ENCODE peak calls at places on chromosomes 11 and 22, in four cellular contexts. C is non-pigmented ciliary epithelial cell, B is Peyer's patch, M is heart right ventricle. I is an unnamed sample.

GRCh38 chr11:17548444-17548843 is 1.4 kb downstream of the OTOG start:
- DNase-seq in C (no peak), B (no peak), M (no peak), I (no peak)

GRCh38 chr11:109946322-109946846 is 146.8 kb upstream of the ZC3H12C start:
- DNase-seq in C (peak; percentile 93), B (peak; percentile 93), M (peak; percentile 74), I (peak; percentile 94)

GRCh38 chr11:38718049-38718448 is 2120.0 kb upstream of the RAG2 start:
- DNase-seq in C (no peak), B (no peak), M (no peak), I (peak; percentile 17)

GRCh38 chr22:42857845-42858481 is 890 bp upstream of the ARFGAP3 start:
- DNase-seq in C (no peak), B (no peak), M (no peak), I (no peak)

GRCh38 chr22:41833369-41834004 is 582 bp downstream of the SREBF2 start:
- DNase-seq in C (no peak), B (peak; percentile 73), M (peak; percentile 44), I (peak; percentile 17)

GRCh38 chr11:17839973-17840611 is 105.5 kb downstream of the KCNC1 start:
- DNase-seq in C (no peak), B (no peak), M (no peak), I (peak; percentile 61)

GRCh38 chr11:3808846-3809623 is 675 bp downstream of the PGAP2 start:
- DNase-seq in C (no peak), B (peak; percentile 80), M (no peak), I (peak; percentile 49)

GRCh38 chr11:122097419-122098001 is 18.5 kb downstream of the BLID start:
- DNase-seq in C (no peak), B (no peak), M (no peak), I (peak; percentile 66)

GRCh38 chr11:77590194-77590591 is 440 bp downstream of the AQP11 start:
- DNase-seq in C (no peak), B (peak; percentile 65), M (peak; percentile 30), I (peak; percentile 10)

GRCh38 chr11:83158965-83159900 is 2.3 kb downstream of the PCF11 start:
- DNase-seq in C (no peak), B (no peak), M (no peak), I (no peak)

GRCh38 chr11:63510360-63511130 is 4.7 kb downstream of the LGALS12 start:
- DNase-seq in C (no peak), B (no peak), M (no peak), I (peak; percentile 93)

GRCh38 chr22:47165998-47166397 is 403.5 kb downstream of the TBC1D22A start:
- DNase-seq in C (no peak), B (peak; percentile 26), M (no peak), I (no peak)

GRCh38 chr11:11722861-11723260 is 101.1 kb upstream of the GALNT18 start:
- DNase-seq in C (no peak), B (no peak), M (no peak), I (no peak)

GRCh38 chr11:46559815-46560214 is 34.0 kb downstream of the AMBRA1 start:
- DNase-seq in C (no peak), B (no peak), M (no peak), I (no peak)

GRCh38 chr11:19316434-19316833 is 75.7 kb upstream of the E2F8 start:
- DNase-seq in C (no peak), B (no peak), M (peak; percentile 42), I (no peak)

GRCh38 chr22:28801845-28802594 is 1.7 kb upstream of the XBP1 start:
- DNase-seq in C (no peak), B (peak; percentile 63), M (no peak), I (no peak)

GRCh38 chr11:95360382-95360781 is 129.4 kb upstream of the SESN3 start:
- DNase-seq in C (no peak), B (no peak), M (no peak), I (no peak)

GRCh38 chr11:28615542-28615941 is 507.4 kb downstream of the METTL15 start:
- DNase-seq in C (no peak), B (no peak), M (no peak), I (peak; percentile 68)

GRCh38 chr22:44678980-44679647 is 22.9 kb upstream of the PRR5 start:
- DNase-seq in C (no peak), B (no peak), M (no peak), I (no peak)

GRCh38 chr11:130487390-130488186 is 39.1 kb downstream of the ADAMTS15 start:
- DNase-seq in C (no peak), B (no peak), M (no peak), I (no peak)

GRCh38 chr11:7968686-7969085 is 3.4 kb upstream of the NLRP10 start:
- DNase-seq in C (no peak), B (no peak), M (no peak), I (no peak)

GRCh38 chr22:43342347-43343261 is 568 bp downstream of the SCUBE1 start:
- DNase-seq in C (no peak), B (no peak), M (no peak), I (no peak)